ENCODE peak calls at places on chromosomes 3 and 15, in five cellular contexts. One of them, this sample, is unnamed.
A peak's percentile ranks its signal among the peaks of the same experiment; 100 is the strongest.

GRCh38 chr3:12462159-12462962 is 21.9 kb upstream of the TSEN2 start:
- DNase-seq in effector memory CD4-positive, alpha-beta T cell: no peak
- DNase-seq in IMR-90: no peak
- DNase-seq in body of pancreas: no peak
- DNase-seq in psoas muscle: peak; percentile 25
- DNase-seq in this sample: peak; percentile 16

GRCh38 chr15:83275412-83275811 is 9.1 kb downstream of the BNC1 start:
- DNase-seq in effector memory CD4-positive, alpha-beta T cell: no peak
- DNase-seq in IMR-90: no peak
- DNase-seq in psoas muscle: no peak
- DNase-seq in body of pancreas: no peak
- DNase-seq in this sample: no peak

GRCh38 chr15:55893852-55894251 is 99.6 kb downstream of the NEDD4 start:
- DNase-seq in body of pancreas: no peak
- DNase-seq in effector memory CD4-positive, alpha-beta T cell: no peak
- DNase-seq in psoas muscle: no peak
- DNase-seq in IMR-90: no peak
- DNase-seq in this sample: no peak

GRCh38 chr15:43329222-43329959 is 982 bp downstream of the LCMT2 start:
- DNase-seq in IMR-90: peak; percentile 37
- DNase-seq in psoas muscle: no peak
- DNase-seq in body of pancreas: peak; percentile 11
- DNase-seq in effector memory CD4-positive, alpha-beta T cell: no peak
- DNase-seq in this sample: peak; percentile 7

GRCh38 chr3:156211583-156211982 is 91.2 kb downstream of the KCNAB1 start:
- DNase-seq in IMR-90: peak; percentile 68
- DNase-seq in effector memory CD4-positive, alpha-beta T cell: no peak
- DNase-seq in psoas muscle: no peak
- DNase-seq in body of pancreas: no peak
- DNase-seq in this sample: peak; percentile 35

GRCh38 chr3:12947504-12948369 is 106.4 kb upstream of the RPL32 start:
- DNase-seq in effector memory CD4-positive, alpha-beta T cell: no peak
- DNase-seq in IMR-90: peak; percentile 68
- DNase-seq in body of pancreas: no peak
- DNase-seq in psoas muscle: peak; percentile 77
- DNase-seq in this sample: peak; percentile 83

GRCh38 chr3:31695280-31696008 is 162.7 kb downstream of the STT3B start:
- DNase-seq in effector memory CD4-positive, alpha-beta T cell: no peak
- DNase-seq in body of pancreas: peak; percentile 23
- DNase-seq in psoas muscle: no peak
- DNase-seq in IMR-90: no peak
- DNase-seq in this sample: peak; percentile 38

GRCh38 chr3:178295257-178295912 is 240.9 kb upstream of the KCNMB2 start:
- DNase-seq in psoas muscle: no peak
- DNase-seq in IMR-90: peak; percentile 50
- DNase-seq in body of pancreas: no peak
- DNase-seq in effector memory CD4-positive, alpha-beta T cell: no peak
- DNase-seq in this sample: peak; percentile 89

GRCh38 chr15:51100785-51101489 is 6.2 kb upstream of the TNFAIP8L3 start:
- DNase-seq in effector memory CD4-positive, alpha-beta T cell: no peak
- DNase-seq in body of pancreas: no peak
- DNase-seq in IMR-90: no peak
- DNase-seq in psoas muscle: no peak
- DNase-seq in this sample: no peak

GRCh38 chr15:39417351-39417750 is 163.5 kb upstream of the THBS1 start:
- DNase-seq in psoas muscle: no peak
- DNase-seq in body of pancreas: no peak
- DNase-seq in IMR-90: no peak
- DNase-seq in effector memory CD4-positive, alpha-beta T cell: no peak
- DNase-seq in this sample: no peak

GRCh38 chr3:55461896-55462295 is 25.2 kb downstream of the WNT5A start:
- DNase-seq in psoas muscle: no peak
- DNase-seq in effector memory CD4-positive, alpha-beta T cell: no peak
- DNase-seq in IMR-90: peak; percentile 89
- DNase-seq in body of pancreas: no peak
- DNase-seq in this sample: no peak

GRCh38 chr3:196378442-196378841 is 40.3 kb upstream of the TM4SF19 start:
- DNase-seq in body of pancreas: no peak
- DNase-seq in effector memory CD4-positive, alpha-beta T cell: no peak
- DNase-seq in IMR-90: no peak
- DNase-seq in psoas muscle: no peak
- DNase-seq in this sample: no peak

GRCh38 chr15:66389859-66390382 is 3.2 kb downstream of the MAP2K1 start:
- DNase-seq in IMR-90: peak; percentile 12
- DNase-seq in body of pancreas: no peak
- DNase-seq in psoas muscle: no peak
- DNase-seq in effector memory CD4-positive, alpha-beta T cell: no peak
- DNase-seq in this sample: no peak

GRCh38 chr3:71142440-71143161 is 440.9 kb downstream of the FOXP1 start:
- DNase-seq in body of pancreas: no peak
- DNase-seq in IMR-90: peak; percentile 34
- DNase-seq in psoas muscle: no peak
- DNase-seq in effector memory CD4-positive, alpha-beta T cell: no peak
- DNase-seq in this sample: no peak

GRCh38 chr3:23712656-23713559 is 92.8 kb upstream of the UBE2E1 start:
- DNase-seq in body of pancreas: peak; percentile 23
- DNase-seq in effector memory CD4-positive, alpha-beta T cell: no peak
- DNase-seq in psoas muscle: peak; percentile 54
- DNase-seq in IMR-90: peak; percentile 96
- DNase-seq in this sample: peak; percentile 58

GRCh38 chr3:196901768-196902167 is 34.0 kb downstream of the SENP5 start:
- DNase-seq in body of pancreas: no peak
- DNase-seq in IMR-90: no peak
- DNase-seq in effector memory CD4-positive, alpha-beta T cell: no peak
- DNase-seq in psoas muscle: no peak
- DNase-seq in this sample: no peak

GRCh38 chr3:133988631-133989161 is 41.0 kb downstream of the SLCO2A1 start:
- DNase-seq in psoas muscle: no peak
- DNase-seq in effector memory CD4-positive, alpha-beta T cell: no peak
- DNase-seq in body of pancreas: no peak
- DNase-seq in IMR-90: no peak
- DNase-seq in this sample: no peak

GRCh38 chr3:73383470-73384049 is 241.2 kb downstream of the PDZRN3 start:
- DNase-seq in psoas muscle: no peak
- DNase-seq in IMR-90: no peak
- DNase-seq in body of pancreas: no peak
- DNase-seq in effector memory CD4-positive, alpha-beta T cell: no peak
- DNase-seq in this sample: no peak

GRCh38 chr3:73385538-73385937 is 239.2 kb downstream of the PDZRN3 start:
- DNase-seq in effector memory CD4-positive, alpha-beta T cell: no peak
- DNase-seq in IMR-90: no peak
- DNase-seq in psoas muscle: no peak
- DNase-seq in body of pancreas: no peak
- DNase-seq in this sample: no peak

GRCh38 chr3:73380735-73381532 is 243.8 kb downstream of the PDZRN3 start:
- DNase-seq in IMR-90: no peak
- DNase-seq in psoas muscle: no peak
- DNase-seq in effector memory CD4-positive, alpha-beta T cell: no peak
- DNase-seq in body of pancreas: no peak
- DNase-seq in this sample: no peak

GRCh38 chr3:73381551-73381950 is 243.2 kb downstream of the PDZRN3 start:
- DNase-seq in effector memory CD4-positive, alpha-beta T cell: no peak
- DNase-seq in body of pancreas: no peak
- DNase-seq in IMR-90: no peak
- DNase-seq in psoas muscle: no peak
- DNase-seq in this sample: no peak

DNA sequence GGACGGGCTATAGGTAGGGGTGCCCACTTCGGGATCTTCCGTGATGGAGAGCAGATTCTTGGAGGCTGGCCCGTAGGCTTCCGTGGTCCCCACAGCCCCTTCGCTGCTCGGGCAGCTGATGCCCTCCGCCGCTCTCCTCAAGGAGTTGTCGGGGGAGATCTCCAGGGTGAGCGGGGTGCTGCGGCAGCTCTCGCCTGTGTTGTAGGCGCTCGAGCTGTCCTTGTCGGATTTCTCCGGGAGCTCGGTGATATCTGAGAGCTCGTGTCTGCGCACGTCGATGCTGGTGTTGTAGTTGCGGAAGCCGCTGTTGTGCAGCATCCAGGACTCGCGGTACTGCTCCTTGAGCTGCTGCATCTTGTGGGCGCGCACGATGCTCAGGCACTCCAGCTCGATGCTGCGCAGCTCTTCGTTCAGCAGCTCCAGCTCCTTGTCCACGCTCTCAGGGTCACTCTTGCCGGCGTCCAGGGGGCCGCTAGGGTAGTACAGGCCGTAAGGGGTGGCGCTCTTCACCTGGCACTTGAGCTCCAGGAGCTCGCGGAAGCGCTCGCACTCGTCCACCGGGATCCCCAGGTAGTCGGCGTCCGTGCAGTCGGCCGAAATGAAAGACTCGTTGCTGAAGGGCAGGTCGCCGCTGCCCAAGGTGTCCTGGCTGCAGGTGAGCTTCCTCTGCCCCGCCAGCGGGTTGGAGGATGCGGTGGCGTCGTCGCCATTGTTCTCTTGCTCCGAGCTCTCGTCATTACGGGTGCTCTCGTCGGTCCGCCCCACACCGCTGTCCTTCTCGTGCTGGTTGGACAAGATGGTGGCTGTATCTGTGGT is 240.4 kb downstream of the PDZRN3 start:
- DNase-seq in psoas muscle: no peak
- DNase-seq in IMR-90: no peak
- DNase-seq in effector memory CD4-positive, alpha-beta T cell: no peak
- DNase-seq in body of pancreas: no peak
- DNase-seq in this sample: no peak
- H3K36me3 ChIP-seq in psoas muscle: peaks cover 6% of the 10 kb centered on the region
- H3K36me3 ChIP-seq in IMR-90: peaks cover 46% of the 10 kb centered on the region
- H3K36me3 ChIP-seq in effector memory CD4-positive, alpha-beta T cell: no peaks in the 10 kb centered on the region
- H3K36me3 ChIP-seq in body of pancreas: no peaks in the 10 kb centered on the region
- H3K36me3 ChIP-seq in this sample: peaks cover 30% of the 10 kb centered on the region

GRCh38 chr15:74593122-74593521 is 22.5 kb upstream of the CLK3 start:
- DNase-seq in IMR-90: no peak
- DNase-seq in body of pancreas: no peak
- DNase-seq in psoas muscle: no peak
- DNase-seq in effector memory CD4-positive, alpha-beta T cell: no peak
- DNase-seq in this sample: no peak
- H3K36me3 ChIP-seq in IMR-90: peaks cover 23% of the 10 kb centered on the region
- H3K36me3 ChIP-seq in body of pancreas: no peaks in the 10 kb centered on the region
- H3K36me3 ChIP-seq in psoas muscle: no peaks in the 10 kb centered on the region
- H3K36me3 ChIP-seq in effector memory CD4-positive, alpha-beta T cell: peaks cover 61% of the 10 kb centered on the region
- H3K36me3 ChIP-seq in this sample: peaks cover 24% of the 10 kb centered on the region

DNA sequence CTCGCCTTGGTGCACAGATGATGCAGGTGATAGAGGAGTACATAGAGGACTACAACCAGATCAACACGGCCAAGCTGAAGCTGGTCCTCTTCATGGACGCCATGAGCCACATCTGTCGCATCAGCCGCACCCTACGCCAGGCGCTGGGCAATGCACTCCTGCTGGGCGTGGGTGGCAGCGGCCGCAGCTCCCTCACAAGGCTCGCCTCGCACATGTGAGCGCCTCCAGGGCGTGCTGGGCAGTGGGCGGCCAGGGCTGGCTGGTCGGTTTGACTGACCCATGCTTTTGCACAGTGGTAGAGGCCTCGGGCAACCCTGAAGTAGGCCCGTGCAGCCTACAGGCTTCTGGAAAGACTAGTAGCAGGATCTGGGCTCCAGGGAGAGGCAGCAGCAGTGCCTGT is 63.3 kb downstream of the SEMA3G start:
- DNase-seq in psoas muscle: no peak
- DNase-seq in IMR-90: no peak
- DNase-seq in body of pancreas: no peak
- DNase-seq in effector memory CD4-positive, alpha-beta T cell: no peak
- DNase-seq in this sample: no peak
- H3K36me3 ChIP-seq in psoas muscle: no peaks in the 10 kb centered on the region
- H3K36me3 ChIP-seq in IMR-90: no peaks in the 10 kb centered on the region
- H3K36me3 ChIP-seq in body of pancreas: no peaks in the 10 kb centered on the region
- H3K36me3 ChIP-seq in effector memory CD4-positive, alpha-beta T cell: peaks cover under 1% of the 10 kb centered on the region
- H3K36me3 ChIP-seq in this sample: no peaks in the 10 kb centered on the region

GRCh38 chr15:25401511-25401910 is 37.3 kb downstream of the UBE3A start:
- DNase-seq in psoas muscle: no peak
- DNase-seq in effector memory CD4-positive, alpha-beta T cell: no peak
- DNase-seq in IMR-90: peak; percentile 52
- DNase-seq in body of pancreas: no peak
- DNase-seq in this sample: no peak
- H3K36me3 ChIP-seq in psoas muscle: peaks cover 9% of the 10 kb centered on the region
- H3K36me3 ChIP-seq in effector memory CD4-positive, alpha-beta T cell: peaks cover 21% of the 10 kb centered on the region
- H3K36me3 ChIP-seq in IMR-90: peaks cover 15% of the 10 kb centered on the region
- H3K36me3 ChIP-seq in body of pancreas: no peaks in the 10 kb centered on the region
- H3K36me3 ChIP-seq in this sample: no peaks in the 10 kb centered on the region

DNA sequence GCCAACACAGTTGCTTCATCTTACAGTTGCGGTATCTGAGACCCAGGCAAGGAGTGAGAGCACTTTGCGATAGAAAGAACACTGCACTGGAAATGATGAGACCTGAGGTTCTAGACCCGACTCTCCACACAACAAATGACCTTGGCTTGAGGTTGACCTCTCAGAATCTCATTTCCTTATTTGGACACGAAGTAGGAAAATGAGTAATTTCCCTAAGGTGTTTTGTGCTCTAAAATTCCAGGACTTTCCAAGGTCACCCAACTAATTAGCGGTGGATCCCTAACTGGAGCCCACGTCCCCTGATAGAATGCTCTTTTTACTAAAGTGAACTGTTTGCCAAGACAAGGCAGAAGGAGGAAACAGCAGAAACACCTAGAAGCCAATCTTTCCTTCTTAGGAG is 26.7 kb upstream of the FBN1 start:
- DNase-seq in body of pancreas: no peak
- DNase-seq in psoas muscle: no peak
- DNase-seq in effector memory CD4-positive, alpha-beta T cell: no peak
- DNase-seq in IMR-90: no peak
- DNase-seq in this sample: no peak
- H3K36me3 ChIP-seq in body of pancreas: no peaks in the 10 kb centered on the region
- H3K36me3 ChIP-seq in psoas muscle: no peaks in the 10 kb centered on the region
- H3K36me3 ChIP-seq in effector memory CD4-positive, alpha-beta T cell: no peaks in the 10 kb centered on the region
- H3K36me3 ChIP-seq in IMR-90: no peaks in the 10 kb centered on the region
- H3K36me3 ChIP-seq in this sample: no peaks in the 10 kb centered on the region

This sample was measured in cardiac muscle cell.